ENCODE peak calls at places on chromosome 5, in four cellular contexts. K, D, N and L are unnamed samples.

GRCh38 chr5:143322931-143323330 is 80.6 kb downstream of the NR3C1 start:
- DNase-seq in D (no peak), N (no peak), K (no peak), L (no peak)

GRCh38 chr5:142644127-142644526 is 41.8 kb downstream of the FGF1 start:
- DNase-seq in N (no peak), D (no peak), K (no peak), L (no peak)

GRCh38 chr5:115414406-115415142 is 118.1 kb upstream of the CCDC112 start:
- DNase-seq in N (no peak), K (peak; percentile 12), D (no peak), L (no peak)

GRCh38 chr5:170341545-170341944 is 44.0 kb upstream of the LCP2 start:
- DNase-seq in D (no peak), K (no peak), N (no peak), L (no peak)

GRCh38 chr5:120813551-120813950 is 349.5 kb downstream of the PRR16 start:
- DNase-seq in D (no peak), N (no peak), K (no peak), L (no peak)

GRCh38 chr5:176743828-176744583 is 66.4 kb upstream of the UNC5A start:
- DNase-seq in N (no peak), K (no peak), D (no peak), L (no peak)

GRCh38 chr5:164303646-164304225 is 798.3 kb downstream of the MAT2B start:
- DNase-seq in K (no peak), N (no peak), D (no peak), L (no peak)

GRCh38 chr5:150069619-150070276 is 16.6 kb downstream of the CSF1R start:
- DNase-seq in N (peak; percentile 24), K (no peak), D (no peak), L (no peak)

GRCh38 chr5:145948921-145949320 is 12.5 kb downstream of the SH3RF2 start:
- DNase-seq in D (no peak), K (no peak), N (no peak), L (no peak)

GRCh38 chr5:141779642-141780041 is 97.6 kb upstream of the ARAP3 start:
- DNase-seq in D (no peak), K (no peak), N (no peak), L (peak; percentile 83)

GRCh38 chr5:138077064-138077696 is 6.7 kb upstream of the WNT8A start:
- DNase-seq in K (peak; percentile 67), N (peak; percentile 86), D (peak; percentile 30), L (peak; percentile 63)

GRCh38 chr5:110134963-110135935 is 445.5 kb downstream of the MAN2A1 start:
- DNase-seq in N (no peak), D (no peak), K (no peak), L (no peak)

GRCh38 chr5:129097498-129098296 is 3.1 kb downstream of the ISOC1 start:
- DNase-seq in K (no peak), D (no peak), N (no peak), L (peak; percentile 24)

GRCh38 chr5:43646997-43647396 is 44.0 kb downstream of the NNT start:
- DNase-seq in N (no peak), K (no peak), D (no peak), L (no peak)

GRCh38 chr5:79448336-79448735 is 65.6 kb downstream of the HOMER1 start:
- DNase-seq in D (no peak), K (no peak), N (no peak), L (no peak)

GRCh38 chr5:98789029-98789428 is 15.6 kb downstream of the RGMB start:
- DNase-seq in N (no peak), K (no peak), D (no peak), L (no peak)

GRCh38 chr5:141957367-141957993 is 522 bp downstream of the PCDH12 start:
- DNase-seq in K (no peak), D (no peak), N (peak; percentile 25), L (no peak)

GRCh38 chr5:113474100-113474700 is 14.1 kb downstream of the MCC start:
- DNase-seq in D (no peak), N (peak; percentile 19), K (no peak), L (no peak)